ENCODE peak calls at places on chromosome 16, in five cellular contexts. J is ascending aorta; W is iPS DF 6.9; B is breast epithelium; P is CD8-positive, alpha-beta memory T cell. I is an unnamed sample.

GRCh38 chr16:88549671-88550643 is 20.2 kb upstream of the ZC3H18 start:
- DNase-seq in J (no peak), W (no peak), B (no peak), P (no peak), I (no peak)

GRCh38 chr16:60100371-60100770 is 1366.3 kb upstream of the GOT2 start:
- DNase-seq in J (no peak), W (no peak), B (no peak), P (no peak), I (no peak)

GRCh38 chr16:56997931-56998330 is 8.6 kb downstream of the NLRC5 start:
- DNase-seq in J (no peak), W (no peak), B (no peak), P (no peak), I (no peak)

GRCh38 chr16:69223882-69224281 is 36.9 kb downstream of the SNTB2 start:
- DNase-seq in J (no peak), W (no peak), B (no peak), P (no peak), I (no peak)

GRCh38 chr16:84320511-84320910 is 25.8 kb downstream of the WFDC1 start:
- DNase-seq in J (no peak), W (no peak), B (no peak), P (no peak), I (no peak)

GRCh38 chr16:27795992-27796614 is 246.2 kb downstream of the KATNIP start:
- DNase-seq in J (no peak), W (peak; percentile 33), B (no peak), P (no peak), I (no peak)

GRCh38 chr16:61289141-61289540 is 747.1 kb downstream of the CDH8 start:
- DNase-seq in J (no peak), W (no peak), B (no peak), P (no peak), I (no peak)

GRCh38 chr16:4465977-4466779 is 8.2 kb downstream of the NMRAL1 start:
- DNase-seq in J (no peak), W (no peak), B (no peak), P (peak; percentile 77), I (peak; percentile 67)

GRCh38 chr16:24966599-24966998 is 48.6 kb downstream of the ARHGAP17 start:
- DNase-seq in J (no peak), W (no peak), B (no peak), P (no peak), I (no peak)

GRCh38 chr16:68285683-68286082 is 21.4 kb downstream of the SLC7A6 start:
- DNase-seq in J (no peak), W (no peak), B (no peak), P (no peak), I (no peak)

GRCh38 chr16:15509593-15510520 is 75.5 kb downstream of the BMERB1 start:
- DNase-seq in J (no peak), W (peak; percentile 16), B (no peak), P (peak; percentile 6), I (peak; percentile 40)

GRCh38 chr16:57623251-57624043 is 5.0 kb upstream of the ADGRG1 start:
- DNase-seq in J (no peak), W (no peak), B (peak; percentile 73), P (no peak), I (no peak)

GRCh38 chr16:80231888-80232287 is 308.9 kb upstream of the DYNLRB2 start:
- DNase-seq in J (no peak), W (no peak), B (no peak), P (no peak), I (no peak)

GRCh38 chr16:59905628-59906027 is 1171.5 kb upstream of the GOT2 start:
- DNase-seq in J (no peak), W (no peak), B (no peak), P (no peak), I (no peak)

GRCh38 chr16:57041182-57042156 is 50.9 kb upstream of the CPNE2 start:
- DNase-seq in J (no peak), W (no peak), B (no peak), P (peak; percentile 87), I (peak; percentile 83)

GRCh38 chr16:56675685-56676210 is 6.1 kb downstream of the MT1H start:
- DNase-seq in J (no peak), W (no peak), B (no peak), P (peak; percentile 43), I (peak; percentile 33)

GRCh38 chr16:47392114-47392513 is 68.7 kb downstream of the ITFG1 start:
- DNase-seq in J (no peak), W (no peak), B (no peak), P (no peak), I (peak; percentile 4)

GRCh38 chr16:83211711-83212110 is 584.9 kb downstream of the CDH13 start:
- DNase-seq in J (no peak), W (no peak), B (no peak), P (no peak), I (no peak)

GRCh38 chr16:56257666-56258359 is 66.5 kb downstream of the GNAO1 start:
- DNase-seq in J (no peak), W (no peak), B (no peak), P (no peak), I (no peak)

GRCh38 chr16:67546761-67547422 is 15.4 kb upstream of the CTCF start:
- DNase-seq in J (peak; percentile 85), W (peak; percentile 84), B (peak; percentile 83), P (peak; percentile 64), I (peak; percentile 68)

GRCh38 chr16:84829168-84829965 is 9.6 kb downstream of the CRISPLD2 start:
- DNase-seq in J (no peak), W (no peak), B (no peak), P (no peak), I (no peak)

GRCh38 chr16:79466111-79466510 is 134.4 kb downstream of the MAF start:
- DNase-seq in J (no peak), W (no peak), B (no peak), P (no peak), I (no peak)

GRCh38 chr16:73059779-73060178 is 11.9 kb upstream of the ZFHX3 start:
- DNase-seq in J (no peak), W (no peak), B (no peak), P (no peak), I (no peak)

GRCh38 chr16:58792188-58792587 is 58.1 kb upstream of the GOT2 start:
- DNase-seq in J (no peak), W (no peak), B (no peak), P (no peak), I (no peak)

GRCh38 chr16:66568355-66568754 is 2.1 kb downstream of the CMTM1 start:
- DNase-seq in J (no peak), W (no peak), B (no peak), P (no peak), I (no peak)

GRCh38 chr16:89324056-89325010 is 106.8 kb downstream of the ZNF778 start:
- DNase-seq in J (no peak), W (no peak), B (no peak), P (no peak), I (no peak)

GRCh38 chr16:7992616-7993015 is 597.7 kb downstream of the TMEM114 start:
- DNase-seq in J (no peak), W (no peak), B (no peak), P (no peak), I (no peak)

GRCh38 chr16:80120899-80121521 is 419.8 kb upstream of the DYNLRB2 start:
- DNase-seq in J (no peak), W (no peak), B (no peak), P (no peak), I (no peak)

GRCh38 chr16:51048544-51048943 is 102.5 kb downstream of the SALL1 start:
- DNase-seq in J (no peak), W (no peak), B (no peak), P (no peak), I (no peak)

GRCh38 chr16:72723781-72724180 is 324.1 kb downstream of the ZFHX3 start:
- DNase-seq in J (no peak), W (no peak), B (no peak), P (no peak), I (no peak)

GRCh38 chr16:87854907-87855683 is 14.2 kb downstream of the SLC7A5 start:
- DNase-seq in J (no peak), W (no peak), B (no peak), P (no peak), I (no peak)

GRCh38 chr16:68643847-68644246 is 1.3 kb upstream of the CDH3 start:
- DNase-seq in J (no peak), W (no peak), B (no peak), P (no peak), I (no peak)

GRCh38 chr16:14102925-14103720 is 32.0 kb downstream of the MRTFB start:
- DNase-seq in J (no peak), W (no peak), B (no peak), P (no peak), I (no peak)

GRCh38 chr16:78538919-78539318 is 439.5 kb downstream of the WWOX start:
- DNase-seq in J (no peak), W (no peak), B (no peak), P (no peak), I (no peak)

GRCh38 chr16:83887564-83887963 is 11.4 kb upstream of the MLYCD start:
- DNase-seq in J (no peak), W (no peak), B (no peak), P (no peak), I (no peak)

GRCh38 chr16:86248325-86248905 is 261.9 kb upstream of the FOXF1 start:
- DNase-seq in J (no peak), W (no peak), B (no peak), P (no peak), I (no peak)

GRCh38 chr16:56848056-56848936 is 16.7 kb upstream of the SLC12A3 start:
- DNase-seq in J (peak; percentile 74), W (no peak), B (peak; percentile 37), P (no peak), I (no peak)

DNA sequence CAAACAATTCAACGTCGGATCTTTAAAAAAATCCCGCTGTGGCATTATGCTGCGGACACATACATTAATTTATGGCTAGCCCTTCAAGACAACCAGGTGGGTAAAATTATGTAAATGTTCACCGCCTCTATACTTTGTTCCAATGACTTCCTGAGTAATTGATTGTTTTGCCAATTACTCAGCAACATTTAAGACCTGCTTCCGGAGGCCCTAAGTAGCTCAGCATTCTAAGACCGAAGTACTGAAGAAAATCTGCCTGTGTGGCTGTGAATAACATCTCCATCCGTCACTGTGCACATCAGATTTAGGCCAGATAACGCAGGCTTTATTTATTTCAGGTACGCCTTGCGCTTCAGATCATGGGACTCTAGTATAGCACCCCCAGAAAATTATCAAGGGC is 23.3 kb downstream of the QPRT start:
- DNase-seq in J (no peak), W (no peak), B (no peak), P (peak; percentile 80), I (peak; percentile 80)
- H3K4me1 ChIP-seq in J (peaks cover 3% of the 10 kb centered on the region), W (peaks cover 2% of the 10 kb centered on the region), B (no peaks in the 10 kb centered on the region), P (peaks cover 34% of the 10 kb centered on the region), I (peaks cover 34% of the 10 kb centered on the region)

GRCh38 chr16:19005561-19006445 is 22.1 kb downstream of the TMC7 start:
- DNase-seq in J (no peak), W (no peak), B (no peak), P (no peak), I (no peak)
- H3K4me3 ChIP-seq in J (no peak overlapping the region), W (no peak overlapping the region), B (no peak overlapping the region), P (no peak overlapping the region), I (no peak overlapping the region)

GRCh38 chr16:3465301-3465700 is 21.8 kb downstream of the NAA60 start:
- DNase-seq in J (no peak), W (no peak), B (no peak), P (no peak), I (no peak)
- H3K27ac ChIP-seq in J (no peak overlapping the region), W (no peak overlapping the region), B (no peak overlapping the region), P (no peak overlapping the region), I (no peak overlapping the region)

DNA sequence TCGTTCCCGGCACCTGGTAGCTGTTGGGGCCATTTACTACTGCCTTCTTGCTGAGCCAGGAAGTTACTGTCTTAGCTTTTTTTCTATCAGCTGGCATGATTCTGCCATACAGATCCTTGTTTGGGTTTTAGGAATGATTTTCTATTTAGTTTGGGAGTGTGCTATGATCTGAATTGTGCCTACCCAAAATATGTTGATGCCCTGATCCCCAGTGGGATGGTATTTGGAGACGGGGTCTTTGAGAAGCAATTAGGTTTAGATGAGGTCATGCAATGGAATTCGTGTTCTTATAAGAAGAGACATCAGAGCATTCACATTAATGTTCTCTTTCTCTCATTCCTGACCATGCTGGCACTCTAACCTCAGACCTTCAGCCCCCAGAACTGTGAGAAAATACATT is 59.4 kb upstream of the HS3ST2 start:
- DNase-seq in J (no peak), W (no peak), B (no peak), P (no peak), I (no peak)
- H3K4me1 ChIP-seq in J (no peaks in the 10 kb centered on the region), W (no peaks in the 10 kb centered on the region), B (no peaks in the 10 kb centered on the region), P (no peaks in the 10 kb centered on the region), I (no peaks in the 10 kb centered on the region)

I was measured in CD4-positive, alpha-beta memory T cell.